ENCODE peak calls at places on chromosomes 7 and 10, in eight cellular contexts. L is right lobe of liver; F is posterior cingulate gyrus; B is fibroblast of lung; Q is activated T-cell treated with anti-CD3 and anti-CD28 coated beads, Interleukin-2, amount 50 U/mL, for 72 hours; P is chondrocyte; M is NAMALWA; U is T-cell. O is an unnamed sample.

GRCh38 chr10:60490013-60490412 is 100.3 kb upstream of the ANK3 start:
- DNase-seq in L (no peak), F (no peak), B (peak; percentile 86), Q (no peak), P (no peak), M (no peak), U (no peak), O (no peak)

GRCh38 chr7:47885309-47886000 is 62.8 kb downstream of the PKD1L1 start:
- DNase-seq in L (no peak), F (no peak), B (no peak), Q (no peak), P (no peak), M (no peak), U (no peak), O (no peak)

GRCh38 chr7:94510582-94511456 is 1.2 kb downstream of the CASD1 start:
- DNase-seq in L (peak; percentile 60), F (peak; percentile 26), B (peak; percentile 27), Q (peak; percentile 31), P (no peak), M (peak; percentile 78), U (peak; percentile 7), O (peak; percentile 49)

GRCh38 chr7:148916186-148916585 is 32.1 kb upstream of the EZH2 start:
- DNase-seq in L (no peak), F (no peak), B (peak; percentile 91), Q (no peak), P (no peak), M (no peak), U (no peak), O (no peak)

GRCh38 chr10:102588875-102589274 is 55.4 kb upstream of the TRIM8 start:
- DNase-seq in L (no peak), F (no peak), B (no peak), Q (no peak), P (no peak), M (no peak), U (no peak), O (no peak)

GRCh38 chr10:71094712-71095390 is 117.5 kb upstream of the UNC5B start:
- DNase-seq in L (no peak), F (no peak), B (peak; percentile 11), Q (peak; percentile 70), P (no peak), M (no peak), U (no peak), O (no peak)

GRCh38 chr7:71746004-71746403 is 614.1 kb downstream of the GALNT17 start:
- DNase-seq in L (no peak), F (peak; percentile 22), B (no peak), Q (no peak), P (no peak), M (no peak), U (no peak), O (no peak)

GRCh38 chr7:148156248-148156647 is 434.3 kb upstream of the C7orf33 start:
- DNase-seq in L (no peak), F (no peak), B (peak; percentile 20), Q (no peak), P (no peak), M (no peak), U (no peak), O (no peak)

GRCh38 chr10:13102002-13102794 is 2.2 kb downstream of the OPTN start:
- DNase-seq in L (peak; percentile 76), F (no peak), B (peak; percentile 15), Q (no peak), P (no peak), M (no peak), U (no peak), O (no peak)

GRCh38 chr10:90222939-90223338 is 521.5 kb downstream of the KIF20B start:
- DNase-seq in L (no peak), F (no peak), B (peak; percentile 13), Q (no peak), P (no peak), M (no peak), U (no peak), O (no peak)